ENCODE peak calls at places on chromosomes 16 and 17, in eight cellular contexts. Z, S, O, V, L, W, Y and U are unnamed samples.

GRCh38 chr17:44112284-44113280 is 10.9 kb downstream of the HDAC5 start:
- DNase-seq in Z (no peak), S (no peak), O (no peak), V (no peak), L (no peak), W (no peak), Y (peak; percentile 55), U (no peak)

GRCh38 chr16:3654249-3654991 is at the start of gene DNASE1:
- DNase-seq in Z (no peak), S (peak; percentile 71), O (no peak), V (no peak), L (no peak), W (peak; percentile 26), Y (peak; percentile 92), U (peak; percentile 93)

GRCh38 chr17:63433746-63434591 is 12.1 kb downstream of the CYB561 start:
- DNase-seq in Z (no peak), S (peak; percentile 91), O (no peak), V (no peak), L (peak; percentile 74), W (peak; percentile 98), Y (no peak), U (no peak)

GRCh38 chr16:17396762-17397498 is 73.8 kb downstream of the XYLT1 start:
- DNase-seq in Z (peak; percentile 95), S (no peak), O (peak; percentile 10), V (no peak), L (no peak), W (no peak), Y (no peak), U (no peak)

GRCh38 chr17:59421722-59422121 is 90.3 kb downstream of the YPEL2 start:
- DNase-seq in Z (no peak), S (no peak), O (no peak), V (no peak), L (no peak), W (no peak), Y (no peak), U (no peak)

GRCh38 chr17:2949469-2950044 is 113.8 kb downstream of the OR1D5 start:
- DNase-seq in Z (no peak), S (peak; percentile 65), O (no peak), V (no peak), L (no peak), W (peak; percentile 37), Y (peak; percentile 36), U (no peak)

GRCh38 chr17:31061678-31062077 is 33.1 kb upstream of the NF1 start:
- DNase-seq in Z (no peak), S (no peak), O (no peak), V (no peak), L (no peak), W (no peak), Y (peak; percentile 82), U (peak; percentile 75)

GRCh38 chr17:82231562-82232321 is 2.9 kb downstream of the SLC16A3 start:
- DNase-seq in Z (no peak), S (peak; percentile 85), O (no peak), V (no peak), L (no peak), W (no peak), Y (peak; percentile 96), U (peak; percentile 84)

GRCh38 chr17:13005530-13005929 is 12.3 kb downstream of the ELAC2 start:
- DNase-seq in Z (no peak), S (no peak), O (no peak), V (no peak), L (no peak), W (no peak), Y (no peak), U (no peak)

GRCh38 chr17:76956846-76957540 is 88.8 kb downstream of the MGAT5B start:
- DNase-seq in Z (no peak), S (no peak), O (no peak), V (no peak), L (no peak), W (no peak), Y (no peak), U (no peak)

GRCh38 chr17:83005639-83006038 is 73.8 kb upstream of the METRNL start:
- DNase-seq in Z (no peak), S (no peak), O (no peak), V (no peak), L (no peak), W (no peak), Y (peak; percentile 41), U (no peak)

GRCh38 chr16:11914210-11914758 is 1.5 kb downstream of the GSPT1 start:
- DNase-seq in Z (no peak), S (no peak), O (no peak), V (no peak), L (no peak), W (no peak), Y (no peak), U (no peak)

GRCh38 chr17:30273373-30273772 is 18.4 kb downstream of the BLMH start:
- DNase-seq in Z (no peak), S (no peak), O (no peak), V (no peak), L (no peak), W (no peak), Y (no peak), U (no peak)

GRCh38 chr17:83046759-83047478 is 32.5 kb upstream of the METRNL start:
- DNase-seq in Z (no peak), S (no peak), O (no peak), V (no peak), L (no peak), W (no peak), Y (peak; percentile 20), U (no peak)

GRCh38 chr16:14354561-14355351 is 275.3 kb downstream of the PARN start:
- DNase-seq in Z (no peak), S (no peak), O (no peak), V (no peak), L (no peak), W (no peak), Y (no peak), U (no peak)

GRCh38 chr16:4011225-4011939 is 104.9 kb downstream of the ADCY9 start:
- DNase-seq in Z (no peak), S (peak; percentile 32), O (no peak), V (no peak), L (no peak), W (no peak), Y (peak; percentile 77), U (peak; percentile 64)

GRCh38 chr17:15106540-15106939 is 158.6 kb downstream of the PMP22 start:
- DNase-seq in Z (no peak), S (peak; percentile 79), O (no peak), V (no peak), L (no peak), W (no peak), Y (peak; percentile 63), U (no peak)

GRCh38 chr17:64920026-64920418 is 744 bp upstream of the LRRC37A3 start:
- DNase-seq in Z (no peak), S (no peak), O (no peak), V (no peak), L (no peak), W (no peak), Y (peak; percentile 70), U (peak; percentile 28)

GRCh38 chr16:78376452-78376851 is 277.0 kb downstream of the WWOX start:
- DNase-seq in Z (no peak), S (no peak), O (no peak), V (no peak), L (no peak), W (no peak), Y (no peak), U (no peak)

GRCh38 chr17:65942592-65942991 is 249.3 kb downstream of the CEP112 start:
- DNase-seq in Z (no peak), S (no peak), O (no peak), V (no peak), L (no peak), W (no peak), Y (no peak), U (no peak)

GRCh38 chr16:87607871-87608270 is 5.6 kb downstream of the JPH3 start:
- DNase-seq in Z (no peak), S (no peak), O (no peak), V (no peak), L (no peak), W (no peak), Y (no peak), U (no peak)

GRCh38 chr17:9162275-9162985 is 141.1 kb downstream of the NTN1 start:
- DNase-seq in Z (no peak), S (no peak), O (no peak), V (no peak), L (no peak), W (no peak), Y (peak; percentile 90), U (peak; percentile 84)

GRCh38 chr16:30459456-30459855 is 13.1 kb upstream of the ITGAL start:
- DNase-seq in Z (no peak), S (no peak), O (no peak), V (no peak), L (no peak), W (no peak), Y (no peak), U (no peak)

GRCh38 chr17:2051388-2052237 is 3.3 kb upstream of the HIC1 start:
- DNase-seq in Z (no peak), S (no peak), O (no peak), V (no peak), L (no peak), W (no peak), Y (peak; percentile 64), U (no peak)

GRCh38 chr17:82246365-82247174 is 17.7 kb downstream of the SLC16A3 start:
- DNase-seq in Z (no peak), S (peak; percentile 87), O (no peak), V (no peak), L (no peak), W (no peak), Y (no peak), U (no peak)

GRCh38 chr17:62064029-62064790 is 868 bp downstream of the MED13 start:
- DNase-seq in Z (no peak), S (peak; percentile 15), O (no peak), V (no peak), L (no peak), W (no peak), Y (no peak), U (no peak)

GRCh38 chr17:35898283-35899070 is 18.3 kb upstream of the CCL5 start:
- DNase-seq in Z (peak; percentile 77), S (peak; percentile 69), O (no peak), V (no peak), L (no peak), W (no peak), Y (no peak), U (no peak)